ENCODE peak calls at places on chromosomes 4 and X, in four cellular contexts. S is naive thymus-derived CD4-positive, alpha-beta T cell; N is lower leg skin; Y is brain microvascular endothelial cell. K is an unnamed sample.
A peak's percentile ranks its signal among the peaks of the same experiment; 100 is the strongest.

GRCh38 chr4:476501-476900 is 22.5 kb downstream of the ZNF721 start:
- DNase-seq in Y (peak; percentile 27), S (no peak), N (no peak), K (no peak)

GRCh38 chr4:4494882-4495281 is 47.0 kb downstream of the STX18 start:
- DNase-seq in S (no peak), N (no peak), Y (no peak), K (no peak)

GRCh38 chr4:65791807-65792308 is 121.6 kb upstream of the EPHA5 start:
- DNase-seq in S (no peak), N (no peak), Y (peak; percentile 14), K (no peak)

GRCh38 chr4:140757220-140757607 is 1.0 kb upstream of the TBC1D9 start:
- DNase-seq in Y (no peak), N (no peak), S (no peak), K (no peak)

GRCh38 chrX:53481093-53481492 is 46.9 kb upstream of the HSD17B10 start:
- DNase-seq in Y (no peak), S (no peak), N (no peak), K (peak; percentile 9)

GRCh38 chrX:141185366-141185765 is 8.4 kb upstream of the LDOC1 start:
- DNase-seq in N (no peak), S (no peak), Y (no peak), K (no peak)

GRCh38 chr4:173367946-173368345 is 2.8 kb upstream of the SAP30 start:
- DNase-seq in N (no peak), S (no peak), Y (no peak), K (no peak)

GRCh38 chr4:48141048-48141447 is 7.0 kb upstream of the TXK start:
- DNase-seq in Y (no peak), N (no peak), S (peak; percentile 48), K (peak; percentile 65)

GRCh38 chr4:148004228-148004813 is 272.4 kb downstream of the ARHGAP10 start:
- DNase-seq in Y (no peak), N (peak; percentile 24), S (no peak), K (peak; percentile 36)

GRCh38 chrX:103831342-103831802 is 685 bp downstream of the RAB9B start:
- DNase-seq in Y (no peak), N (no peak), S (no peak), K (no peak)

GRCh38 chr4:142211444-142211843 is 575.1 kb downstream of the IL15 start:
- DNase-seq in S (no peak), N (no peak), Y (no peak), K (no peak)

GRCh38 chr4:2054217-2054616 is 4.9 kb upstream of the NAT8L start:
- DNase-seq in S (no peak), N (no peak), Y (no peak), K (no peak)

GRCh38 chr4:88021824-88022223 is 14.4 kb downstream of the PKD2 start:
- DNase-seq in S (no peak), N (no peak), Y (no peak), K (no peak)

GRCh38 chr4:181870326-181870725 is 372.9 kb upstream of the TENM3 start:
- DNase-seq in S (no peak), N (no peak), Y (no peak), K (no peak)

GRCh38 chrX:100975212-100975611 is 5.7 kb downstream of the ARL13A start:
- DNase-seq in Y (no peak), S (no peak), N (no peak), K (no peak)

GRCh38 chrX:104193485-104193884 is 27.2 kb downstream of the FAM199X start:
- DNase-seq in Y (no peak), N (no peak), S (no peak), K (no peak)

GRCh38 chrX:37302569-37302968 is 46.6 kb upstream of the PRRG1 start:
- DNase-seq in N (no peak), S (no peak), Y (peak; percentile 11), K (peak; percentile 1)

GRCh38 chrX:13495232-13495631 is 74.2 kb upstream of the EGFL6 start:
- DNase-seq in Y (no peak), N (no peak), S (no peak), K (no peak)

GRCh38 chr4:17366496-17366895 is 145.4 kb downstream of the QDPR start:
- DNase-seq in N (no peak), S (no peak), Y (no peak), K (no peak)

GRCh38 chrX:150361070-150361776 is 1.9 kb upstream of the MAMLD1 start:
- DNase-seq in N (no peak), S (peak; percentile 16), Y (no peak), K (no peak)

GRCh38 chr4:168724960-168725359 is 228.1 kb downstream of the PALLD start:
- DNase-seq in Y (peak; percentile 33), S (no peak), N (no peak), K (no peak)

GRCh38 chr4:110639207-110640092 is 16.6 kb upstream of the PITX2 start:
- DNase-seq in Y (no peak), N (no peak), S (no peak), K (no peak)

GRCh38 chr4:5399790-5400421 is 308.5 kb downstream of the EVC2 start:
- DNase-seq in Y (peak; percentile 18), S (no peak), N (no peak), K (peak; percentile 16)

GRCh38 chr4:828641-829271 is 2.8 kb upstream of the CPLX1 start:
- DNase-seq in S (no peak), Y (no peak), N (no peak), K (no peak)

GRCh38 chrX:40402771-40403533 is 177.8 kb upstream of the ATP6AP2 start:
- DNase-seq in Y (peak; percentile 42), S (no peak), N (peak; percentile 32), K (no peak)

GRCh38 chr4:7876096-7876993 is 63.3 kb downstream of the AFAP1 start:
- DNase-seq in N (no peak), Y (peak; percentile 70), S (no peak), K (no peak)

GRCh38 chr4:143389543-143390195 is 53.0 kb downstream of the GAB1 start:
- DNase-seq in N (no peak), Y (no peak), S (no peak), K (no peak)

GRCh38 chr4:71186257-71186565 is 152.6 kb upstream of the SLC4A4 start:
- DNase-seq in N (no peak), Y (no peak), S (no peak), K (no peak)

GRCh38 chr4:128940966-128941365 is 131.5 kb downstream of the JADE1 start:
- DNase-seq in S (no peak), Y (peak; percentile 2), N (no peak), K (no peak)

GRCh38 chr4:127642169-127642568 is 9.4 kb downstream of the INTU start:
- DNase-seq in Y (peak; percentile 15), N (no peak), S (no peak), K (no peak)

GRCh38 chr4:21948347-21949072 is at the start of gene KCNIP4:
- DNase-seq in N (no peak), S (no peak), Y (peak; percentile 6), K (no peak)

GRCh38 chrX:134797390-134797700 is 139.1 kb upstream of the PLAC1 start:
- DNase-seq in Y (no peak), N (no peak), S (no peak), K (no peak)

GRCh38 chr4:24475756-24476155 is 108.6 kb downstream of the DHX15 start:
- DNase-seq in S (no peak), N (no peak), Y (no peak), K (no peak)

GRCh38 chr4:24470681-24471622 is 113.4 kb downstream of the DHX15 start:
- DNase-seq in N (peak; percentile 21), S (no peak), Y (peak; percentile 45), K (no peak)

GRCh38 chr4:24472514-24473308 is 111.6 kb downstream of the DHX15 start:
- DNase-seq in N (peak; percentile 59), Y (peak; percentile 67), S (peak; percentile 43), K (peak; percentile 69)

GRCh38 chr4:24473309-24473721 is 111.0 kb downstream of the DHX15 start:
- DNase-seq in N (no peak), Y (no peak), S (no peak), K (peak; percentile 60)

GRCh38 chr4:24471623-24472510 is 112.5 kb downstream of the DHX15 start:
- DNase-seq in N (no peak), S (no peak), Y (no peak), K (no peak)
- H3K4me3 ChIP-seq in N (peak overlapping the region; percentile 38), S (peak overlapping the region; percentile 41), Y (peak overlapping the region; percentile 72), K (peak overlapping the region; percentile 52)

GRCh38 chr4:105712766-105713165 is 4.2 kb downstream of the GSTCD start:
- DNase-seq in N (no peak), S (no peak), Y (no peak), K (no peak)

GRCh38 chr4:105714932-105715331 is 6.3 kb downstream of the GSTCD start:
- DNase-seq in Y (no peak), N (no peak), S (no peak), K (no peak)

GRCh38 chr4:105719214-105719613 is 10.6 kb downstream of the GSTCD start:
- DNase-seq in Y (no peak), S (no peak), N (no peak), K (no peak)

GRCh38 chr4:105714071-105714521 is 5.5 kb downstream of the GSTCD start:
- DNase-seq in S (no peak), Y (peak; percentile 1), N (no peak), K (no peak)

GRCh38 chr4:105715692-105716278 is 7.2 kb downstream of the GSTCD start:
- DNase-seq in S (peak; percentile 27), N (no peak), Y (no peak), K (no peak)
- H3K4me3 ChIP-seq in S (no peak overlapping the region), N (no peak overlapping the region), Y (no peak overlapping the region), K (no peak overlapping the region)

GRCh38 chr4:104345598-104346242 is 149.0 kb downstream of the CXXC4 start:
- DNase-seq in S (no peak), N (no peak), Y (no peak), K (no peak)
- H3K4me3 ChIP-seq in S (no peak overlapping the region), N (no peak overlapping the region), Y (no peak overlapping the region), K (no peak overlapping the region)

GRCh38 chrX:48467331-48467761 is 2.7 kb downstream of the SLC38A5 start:
- DNase-seq in Y (no peak), N (no peak), S (no peak), K (no peak)

GRCh38 chrX:48468693-48469691 is 1.1 kb downstream of the SLC38A5 start:
- DNase-seq in Y (no peak), S (peak; percentile 24), N (no peak), K (no peak)

GRCh38 chrX:48466696-48467095 is 3.4 kb downstream of the SLC38A5 start:
- DNase-seq in N (no peak), Y (no peak), S (no peak), K (no peak)

GRCh38 chrX:48470110-48470832 is at the start of gene SLC38A5:
- DNase-seq in Y (no peak), N (no peak), S (no peak), K (no peak)

DNA sequence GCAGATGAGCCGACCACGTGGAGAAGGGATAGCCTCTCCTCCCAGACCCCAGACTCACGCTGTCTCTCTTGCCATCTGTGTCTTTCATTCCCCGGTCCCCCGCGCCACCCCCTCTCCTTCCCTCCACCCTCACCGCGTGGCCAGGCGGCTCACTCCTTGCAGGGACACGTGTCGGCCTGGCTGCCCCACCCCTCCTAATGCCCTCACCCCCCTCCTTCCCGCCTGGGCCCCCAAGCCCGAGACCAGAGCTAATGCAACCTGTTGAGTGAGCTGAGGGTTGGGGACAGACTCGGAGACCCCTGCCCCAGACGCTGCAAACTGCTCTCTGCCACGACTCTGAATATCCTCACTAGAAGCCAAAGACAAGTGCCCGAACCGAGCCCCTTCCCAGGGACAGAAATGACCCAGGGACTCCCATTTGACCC is 1.8 kb downstream of the SLC38A5 start:
- DNase-seq in N (no peak), Y (no peak), S (no peak), K (no peak)
- H3K4me3 ChIP-seq in N (no peak overlapping the region), Y (peak overlapping the region; percentile 43), S (peak overlapping the region; percentile 64), K (peak overlapping the region; percentile 69)